ENCODE peak calls at places on chromosomes 16 and 17, in four cellular contexts. B, P, U and Y are unnamed samples.

GRCh38 chr17:68584904-68585303 is 16.3 kb downstream of the FAM20A start:
- DNase-seq in B (no peak), P (no peak), U (no peak), Y (no peak)

GRCh38 chr16:11139624-11140375 is 116.2 kb downstream of the SOCS1 start:
- DNase-seq in B (no peak), P (no peak), U (no peak), Y (no peak)

GRCh38 chr17:7557825-7558543 is 566 bp upstream of the TNFSF13 start:
- DNase-seq in B (no peak), P (peak), U (peak), Y (peak)

GRCh38 chr17:299546-299945 is 53.1 kb downstream of the RPH3AL start:
- DNase-seq in B (no peak), P (no peak), U (peak), Y (no peak)

GRCh38 chr17:3946711-3947235 is 17.5 kb downstream of the ATP2A3 start:
- DNase-seq in B (no peak), P (no peak), U (no peak), Y (no peak)

GRCh38 chr16:85037050-85037410 is 9.4 kb downstream of the KIAA0513 start:
- DNase-seq in B (peak), P (no peak), U (no peak), Y (no peak)

GRCh38 chr16:29943846-29944669 is 17.8 kb upstream of the TMEM219 start:
- DNase-seq in B (peak), P (no peak), U (no peak), Y (no peak)

GRCh38 chr16:50025544-50025931 is 513 bp downstream of the CNEP1R1 start:
- DNase-seq in B (no peak), P (no peak), U (no peak), Y (peak)

GRCh38 chr16:54568897-54569807 is 282.6 kb upstream of the IRX3 start:
- DNase-seq in B (no peak), P (no peak), U (no peak), Y (no peak)

GRCh38 chr16:85384831-85385462 is 228.2 kb upstream of the GSE1 start:
- DNase-seq in B (no peak), P (no peak), U (peak), Y (no peak)

GRCh38 chr17:82001657-82002056 is 21.0 kb downstream of the CENPX start:
- DNase-seq in B (no peak), P (no peak), U (no peak), Y (no peak)

GRCh38 chr17:1471931-1472727 is 16.1 kb upstream of the CRK start:
- DNase-seq in B (no peak), P (no peak), U (peak), Y (no peak)

GRCh38 chr16:25108054-25108453 is 3.5 kb upstream of the LCMT1 start:
- DNase-seq in B (no peak), P (no peak), U (no peak), Y (no peak)

GRCh38 chr16:73000907-73001521 is 46.9 kb downstream of the ZFHX3 start:
- DNase-seq in B (no peak), P (no peak), U (no peak), Y (no peak)

GRCh38 chr17:10429416-10430045 is 7.8 kb upstream of the MYH8 start:
- DNase-seq in B (no peak), P (no peak), U (no peak), Y (no peak)

GRCh38 chr16:67967956-67968439 is 439 bp downstream of the SLC12A4 start:
- DNase-seq in B (no peak), P (no peak), U (peak), Y (peak)

GRCh38 chr17:28727727-28728363 is 743 bp upstream of the NEK8 start:
- DNase-seq in B (no peak), P (no peak), U (peak), Y (peak)

GRCh38 chr17:82216301-82217119 is 3.9 kb upstream of the CCDC57 start:
- DNase-seq in B (peak), P (no peak), U (peak), Y (peak)

GRCh38 chr17:63497708-63498483 is 21.0 kb downstream of the ACE start:
- DNase-seq in B (no peak), P (no peak), U (no peak), Y (no peak)

GRCh38 chr17:74632196-74632540 is 8.6 kb upstream of the CD300E start:
- DNase-seq in B (no peak), P (no peak), U (no peak), Y (no peak)

GRCh38 chr17:56994009-56994792 is 16.3 kb downstream of the SCPEP1 start:
- DNase-seq in B (no peak), P (no peak), U (no peak), Y (no peak)

GRCh38 chr17:79027925-79028491 is 4.0 kb downstream of the C1QTNF1 start:
- DNase-seq in B (no peak), P (no peak), U (no peak), Y (peak)

GRCh38 chr17:42623732-42624596 is 14.5 kb downstream of the TUBG1 start:
- DNase-seq in B (no peak), P (peak), U (no peak), Y (no peak)

GRCh38 chr17:20114466-20114865 is 105.3 kb downstream of the SPECC1 start:
- DNase-seq in B (no peak), P (no peak), U (no peak), Y (no peak)

GRCh38 chr16:85002099-85002541 is 9.2 kb downstream of the ZDHHC7 start:
- DNase-seq in B (no peak), P (no peak), U (no peak), Y (no peak)

GRCh38 chr16:80694950-80695471 is 109.4 kb downstream of the CDYL2 start:
- DNase-seq in B (no peak), P (no peak), U (no peak), Y (no peak)

GRCh38 chr17:57521606-57522435 is 223.3 kb downstream of the CCDC182 start:
- DNase-seq in B (no peak), P (no peak), U (no peak), Y (no peak)

GRCh38 chr17:50618941-50619340 is 15.7 kb upstream of the ABCC3 start:
- DNase-seq in B (no peak), P (no peak), U (no peak), Y (no peak)

GRCh38 chr17:28379814-28380571 is 8.5 kb downstream of the SARM1 start:
- DNase-seq in B (no peak), P (no peak), U (no peak), Y (no peak)

GRCh38 chr17:9363440-9364350 is 211.9 kb downstream of the STX8 start:
- DNase-seq in B (no peak), P (no peak), U (no peak), Y (no peak)

GRCh38 chr17:48915459-48916282 is 7.5 kb downstream of the UBE2Z start:
- DNase-seq in B (peak), P (no peak), U (no peak), Y (peak)

GRCh38 chr17:60471451-60471850 is 49.2 kb downstream of the CHCT1 start:
- DNase-seq in B (no peak), P (no peak), U (no peak), Y (no peak)

GRCh38 chr16:31258366-31258765 is 1.4 kb upstream of the ITGAM start:
- DNase-seq in B (no peak), P (no peak), U (no peak), Y (no peak)

GRCh38 chr17:57110579-57111367 is 25.7 kb downstream of the AKAP1 start:
- DNase-seq in B (no peak), P (no peak), U (no peak), Y (no peak)

GRCh38 chr17:49703557-49704277 is 4.0 kb downstream of the SLC35B1 start:
- DNase-seq in B (peak), P (no peak), U (no peak), Y (no peak)

GRCh38 chr16:84633622-84634021 is 14.7 kb upstream of the KLHL36 start:
- DNase-seq in B (no peak), P (peak), U (no peak), Y (no peak)

GRCh38 chr17:57651451-57651850 is 93.6 kb downstream of the CCDC182 start:
- DNase-seq in B (no peak), P (no peak), U (no peak), Y (no peak)

GRCh38 chr17:11487469-11487868 is 110.8 kb upstream of the DNAH9 start:
- DNase-seq in B (no peak), P (no peak), U (no peak), Y (no peak)

GRCh38 chr16:53081686-53082407 is 27.1 kb downstream of the CHD9 start:
- DNase-seq in B (no peak), P (no peak), U (no peak), Y (no peak)

GRCh38 chr16:53083123-53083522 is 28.3 kb downstream of the CHD9 start:
- DNase-seq in B (no peak), P (no peak), U (no peak), Y (no peak)

GRCh38 chr16:53084141-53084541 is 29.4 kb downstream of the CHD9 start:
- DNase-seq in B (no peak), P (no peak), U (no peak), Y (no peak)

GRCh38 chr16:53081032-53081424 is 26.2 kb downstream of the CHD9 start:
- DNase-seq in B (no peak), P (no peak), U (no peak), Y (no peak)

DNA sequence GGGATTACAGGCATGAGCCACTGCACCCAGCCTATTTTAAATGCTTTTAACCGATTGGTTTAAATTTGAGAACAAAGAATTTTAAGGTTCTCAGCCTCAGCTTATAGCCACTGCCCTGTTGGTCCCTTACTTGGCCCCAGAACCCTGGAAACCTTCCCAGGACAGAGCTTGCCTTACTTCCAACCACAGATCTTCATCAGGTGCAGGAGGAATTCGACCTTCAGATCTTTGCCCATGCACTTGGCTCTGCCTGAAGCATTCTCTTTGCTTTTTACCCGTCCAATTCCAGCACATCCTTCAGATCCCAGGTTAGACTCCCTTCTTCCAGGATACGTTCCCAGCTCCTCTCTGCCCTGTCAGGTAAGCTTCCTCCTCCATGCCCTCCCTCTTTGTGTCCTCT is 27.7 kb downstream of the CHD9 start:
- DNase-seq in B (no peak), P (no peak), U (no peak), Y (no peak)
- TF ChIP-seq CTCF in B (no peak), P (no peak), U (no peak), Y (no peak)

GRCh38 chr17:80630721-80631120 is 86.1 kb downstream of the RPTOR start:
- DNase-seq in B (no peak), P (no peak), U (no peak), Y (no peak)

GRCh38 chr17:80633197-80633596 is 88.6 kb downstream of the RPTOR start:
- DNase-seq in B (no peak), P (no peak), U (no peak), Y (no peak)

GRCh38 chr17:80629298-80630028 is 84.8 kb downstream of the RPTOR start:
- DNase-seq in B (no peak), P (no peak), U (no peak), Y (no peak)

GRCh38 chr17:80632046-80632581 is 87.5 kb downstream of the RPTOR start:
- DNase-seq in B (no peak), P (no peak), U (no peak), Y (no peak)

GRCh38 chr17:80631142-80632045 is 86.8 kb downstream of the RPTOR start:
- DNase-seq in B (no peak), P (no peak), U (no peak), Y (no peak)
- TF ChIP-seq CTCF in B (no peak), P (no peak), U (no peak), Y (no peak)

GRCh38 chr17:13413001-13413400 is 188.7 kb downstream of the HS3ST3A1 start:
- DNase-seq in B (no peak), P (no peak), U (no peak), Y (no peak)

GRCh38 chr17:13417551-13417950 is 184.2 kb downstream of the HS3ST3A1 start:
- DNase-seq in B (no peak), P (no peak), U (no peak), Y (no peak)

GRCh38 chr17:13416748-13417363 is 184.9 kb downstream of the HS3ST3A1 start:
- DNase-seq in B (no peak), P (no peak), U (no peak), Y (no peak)

GRCh38 chr17:13418891-13419290 is 182.8 kb downstream of the HS3ST3A1 start:
- DNase-seq in B (no peak), P (no peak), U (no peak), Y (no peak)

DNA sequence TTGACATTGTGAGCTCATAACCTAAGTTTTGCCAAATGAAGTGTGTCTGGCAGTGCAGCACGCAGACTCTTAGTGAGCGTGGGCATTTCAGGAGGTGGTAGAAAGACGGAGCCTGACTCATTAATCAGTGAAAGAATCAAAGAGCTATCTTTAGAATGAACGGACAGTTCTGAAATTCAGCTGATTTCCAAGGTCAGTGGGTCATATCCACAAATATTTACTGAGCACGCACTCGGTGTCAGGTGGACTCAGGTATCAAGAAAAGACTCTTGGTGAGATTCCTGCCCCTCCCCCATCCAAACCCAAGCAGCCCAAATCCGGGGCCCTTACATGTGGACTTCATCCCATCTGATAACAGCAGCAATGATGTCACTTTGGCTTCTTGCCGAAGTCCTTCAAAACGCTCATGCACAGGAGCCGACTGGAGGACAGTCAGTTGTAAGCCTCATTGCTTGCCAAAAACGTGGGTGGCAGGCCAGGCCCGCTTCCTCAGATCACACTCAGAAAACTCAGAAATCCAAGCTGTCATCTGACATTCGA is 185.8 kb downstream of the HS3ST3A1 start:
- DNase-seq in B (no peak), P (no peak), U (no peak), Y (no peak)
- TF ChIP-seq CTCF in B (no peak), P (no peak), U (no peak), Y (no peak)

GRCh38 chr16:69483611-69484010 is 59.2 kb downstream of the CYB5B start:
- DNase-seq in B (no peak), P (no peak), U (no peak), Y (no peak)

GRCh38 chr16:69479806-69480205 is 55.4 kb downstream of the CYB5B start:
- DNase-seq in B (no peak), P (no peak), U (no peak), Y (no peak)

GRCh38 chr16:69482410-69482951 is 58.1 kb downstream of the CYB5B start:
- DNase-seq in B (no peak), P (peak), U (no peak), Y (no peak)

GRCh38 chr16:69478685-69479084 is 54.3 kb downstream of the CYB5B start:
- DNase-seq in B (no peak), P (no peak), U (no peak), Y (no peak)

DNA sequence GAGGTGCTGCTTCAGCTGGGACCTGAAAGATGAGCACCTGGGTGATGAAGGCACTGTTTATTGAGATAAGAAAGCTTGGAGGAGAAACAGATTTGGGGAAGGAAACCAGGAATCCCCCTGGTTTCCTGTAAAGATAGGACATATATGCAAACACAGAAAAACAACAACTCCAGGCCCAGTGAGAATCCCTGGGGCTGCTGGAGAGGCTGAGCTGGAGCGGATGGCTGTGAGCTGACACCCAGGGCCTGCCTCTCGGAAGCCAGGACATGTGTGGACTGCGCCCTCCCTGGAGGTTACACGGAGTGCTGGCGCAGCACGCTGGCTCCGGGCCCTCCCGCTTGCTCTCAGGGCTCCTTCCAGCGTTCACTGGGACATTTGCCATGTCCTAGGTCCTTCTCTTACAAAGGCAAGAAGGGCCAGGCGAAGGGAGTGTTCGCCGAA is 57.5 kb downstream of the CYB5B start:
- DNase-seq in B (no peak), P (peak), U (peak), Y (no peak)
- TF ChIP-seq CTCF in B (no peak), P (peak), U (no peak), Y (no peak)

DNA sequence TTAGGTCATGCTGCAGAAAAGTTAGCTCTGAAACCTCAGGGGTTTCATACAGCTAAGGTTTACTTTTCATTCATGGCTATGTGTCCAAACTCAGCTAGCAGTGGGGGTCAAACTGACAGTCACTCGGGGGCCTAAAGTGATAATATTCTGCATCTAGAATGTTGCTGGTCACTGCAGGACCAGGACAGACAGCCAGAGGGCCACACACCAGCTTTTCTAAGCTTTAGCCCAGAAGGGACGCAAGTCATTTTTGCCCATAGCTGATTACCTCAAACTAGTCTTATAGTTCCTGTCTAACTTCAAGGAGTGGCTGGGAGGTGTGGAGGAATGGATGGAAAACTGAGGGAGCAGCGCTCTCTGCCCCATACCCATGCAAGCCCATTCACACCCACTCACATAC is 163.0 kb upstream of the NLRP1 start:
- DNase-seq in B (no peak), P (no peak), U (no peak), Y (no peak)
- TF ChIP-seq CTCF in B (peak), P (no peak), U (no peak), Y (no peak)

GRCh38 chr17:71118039-71118438 is 948.7 kb downstream of the KCNJ2 start:
- DNase-seq in B (no peak), P (no peak), U (no peak), Y (no peak)
- TF ChIP-seq CTCF in B (peak), P (no peak), U (no peak), Y (no peak)